ENCODE peak calls at places on chromosomes 12 and 14, in six cellular contexts. O is GM23338, K is A549, D is PC-3, A is OCI-LY7, Y is heart right ventricle. F is an unnamed sample. For H3K4me1, the result is how much of the 10 kb centered on the place peaks cover.

GRCh38 chr14:39946796-39947195 is 514.6 kb upstream of the FBXO33 start:
- DNase-seq in A (no peak), K (peak), Y (no peak), D (peak), O (peak), F (no peak)

GRCh38 chr12:64810831-64811230 is 13.6 kb upstream of the TBC1D30 start:
- DNase-seq in A (no peak), Y (no peak), O (no peak), K (peak), D (peak), F (peak)

GRCh38 chr12:112530941-112531340 is 112.2 kb downstream of the PTPN11 start:
- DNase-seq in K (no peak), Y (no peak), O (no peak), A (no peak), D (no peak), F (no peak)

GRCh38 chr14:38623661-38624060 is 367.8 kb upstream of the CLEC14A start:
- DNase-seq in D (peak), Y (no peak), O (no peak), A (no peak), K (no peak), F (no peak)

GRCh38 chr14:68978550-68978911 is 571 bp downstream of the ACTN1 start:
- DNase-seq in A (no peak), O (peak), K (no peak), D (peak), Y (peak), F (peak)

GRCh38 chr12:78118486-78118885 is 287.8 kb downstream of the NAV3 start:
- DNase-seq in D (no peak), A (no peak), Y (no peak), O (no peak), K (no peak), F (no peak)

GRCh38 chr12:79255326-79255725 is 390.8 kb downstream of the SYT1 start:
- DNase-seq in O (no peak), D (peak), K (no peak), Y (no peak), A (no peak), F (no peak)

GRCh38 chr14:101449114-101449513 is 112.2 kb upstream of the DIO3 start:
- DNase-seq in Y (no peak), O (no peak), A (peak), K (no peak), D (no peak), F (no peak)

GRCh38 chr14:68563256-68564131 is 229.4 kb downstream of the ZFP36L1 start:
- DNase-seq in O (peak), Y (no peak), D (peak), A (no peak), K (no peak), F (no peak)

GRCh38 chr14:103483600-103483999 is 39.0 kb downstream of the CKB start:
- DNase-seq in O (no peak), A (no peak), Y (no peak), D (peak), K (no peak), F (peak)

GRCh38 chr12:20000229-20000869 is 368.0 kb upstream of the PDE3A start:
- DNase-seq in D (no peak), O (peak), A (no peak), K (no peak), Y (no peak), F (no peak)

GRCh38 chr12:62659457-62660295 is 193.1 kb downstream of the MON2 start:
- DNase-seq in Y (no peak), O (peak), D (no peak), K (no peak), A (no peak), F (no peak)

GRCh38 chr14:100285021-100285912 is 21.0 kb downstream of the SLC25A29 start:
- DNase-seq in K (peak), O (peak), D (peak), Y (peak), A (peak), F (peak)

GRCh38 chr14:100282766-100283419 is 23.4 kb downstream of the SLC25A29 start:
- DNase-seq in O (no peak), Y (no peak), D (no peak), K (no peak), A (no peak), F (no peak)

GRCh38 chr14:100282083-100282350 is 24.2 kb downstream of the SLC25A29 start:
- DNase-seq in Y (no peak), O (no peak), K (no peak), D (no peak), A (no peak), F (no peak)

GRCh38 chr14:100285913-100286400 is 20.3 kb downstream of the SLC25A29 start:
- DNase-seq in D (no peak), A (no peak), K (no peak), Y (no peak), O (no peak), F (no peak)

GRCh38 chr14:100283984-100284881 is 22.0 kb downstream of the SLC25A29 start:
- DNase-seq in D (no peak), A (no peak), Y (no peak), O (peak), K (no peak), F (no peak)
- H3K4me3 ChIP-seq in D (peak), A (no peak), Y (peak), O (peak), K (peak), F (no peak)

GRCh38 chr14:28774764-28775738 is 8.5 kb downstream of the FOXG1 start:
- DNase-seq in A (no peak), O (no peak), D (no peak), K (no peak), Y (no peak), F (no peak)

GRCh38 chr14:28776482-28777266 is 10.1 kb downstream of the FOXG1 start:
- DNase-seq in O (no peak), A (no peak), K (no peak), D (no peak), Y (no peak), F (no peak)

GRCh38 chr14:28773176-28773575 is 6.6 kb downstream of the FOXG1 start:
- DNase-seq in Y (no peak), O (no peak), D (no peak), K (no peak), A (no peak), F (no peak)

GRCh38 chr14:28772613-28773012 is 6.0 kb downstream of the FOXG1 start:
- DNase-seq in D (no peak), Y (no peak), A (no peak), K (no peak), O (no peak), F (no peak)

DNA sequence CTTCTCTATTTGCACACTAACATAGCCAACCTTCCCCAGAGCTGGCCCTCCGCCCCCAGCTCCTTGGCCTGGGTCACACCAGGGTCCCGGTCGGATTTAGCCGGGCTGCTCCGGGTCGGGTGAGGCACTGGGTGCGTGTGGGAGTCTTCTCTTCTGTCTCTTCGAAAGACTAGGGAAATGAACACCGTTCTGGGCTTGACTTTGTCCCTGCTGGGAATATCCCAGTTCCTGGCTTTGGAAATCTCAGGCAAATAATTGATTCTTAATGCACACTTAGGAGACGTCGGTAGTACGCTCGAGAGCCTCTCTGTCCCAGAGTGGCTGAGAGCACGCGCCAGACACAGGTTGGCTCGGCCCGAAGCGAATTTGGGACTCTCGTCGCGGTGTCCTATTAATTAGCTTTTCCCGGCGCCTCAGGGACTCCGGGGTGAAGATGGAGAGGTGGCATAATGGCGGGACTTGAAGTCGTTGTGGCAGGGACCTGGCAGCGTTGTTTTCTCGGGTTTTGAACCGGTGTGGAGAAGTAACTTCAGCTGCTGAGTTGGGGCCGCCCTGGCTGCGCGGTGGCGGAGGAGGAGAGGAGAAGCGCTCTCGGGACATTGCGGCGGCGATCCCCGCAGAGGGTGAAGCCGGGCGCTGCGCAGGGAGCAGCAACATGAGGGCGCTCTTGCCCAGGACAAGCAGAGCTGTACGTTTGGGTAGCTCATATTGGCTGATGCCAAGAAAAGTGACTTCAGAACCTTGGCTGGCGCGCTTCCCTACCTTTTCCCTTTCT is 7.5 kb downstream of the FOXG1 start:
- DNase-seq in K (peak), O (peak), Y (no peak), A (no peak), D (no peak), F (no peak)
- TF ChIP-seq CTCF in K (no peak), O (peak), Y (no peak), A (no peak), D (no peak), F (no peak)

GRCh38 chr12:55712154-55712553 is 3.7 kb upstream of the BLOC1S1 start:
- DNase-seq in K (no peak), O (no peak), A (no peak), Y (peak), D (no peak), F (no peak)
- H3K4me1 ChIP-seq in K (under half), O (under half), A (under half), Y (under half), D (under half), F (under half)

GRCh38 chr12:15534322-15534721 is 212.0 kb downstream of the PTPRO start:
- DNase-seq in K (no peak), O (no peak), A (peak), D (no peak), Y (no peak), F (no peak)
- H3K4me3 ChIP-seq in K (no peak), O (no peak), A (peak), D (no peak), Y (no peak), F (no peak)

GRCh38 chr14:93114713-93115068 is 1.0 kb downstream of the ITPK1 start:
- DNase-seq in D (no peak), O (peak), A (peak), K (no peak), Y (no peak), F (no peak)

GRCh38 chr14:93115920-93116675 is at the start of gene ITPK1:
- DNase-seq in Y (peak), O (peak), A (peak), D (peak), K (peak), F (no peak)

GRCh38 chr14:93114068-93114710 is 1.5 kb downstream of the ITPK1 start:
- DNase-seq in A (peak), Y (no peak), O (peak), D (peak), K (no peak), F (no peak)

GRCh38 chr14:93116676-93117200 is 1.0 kb upstream of the ITPK1 start:
- DNase-seq in K (no peak), Y (no peak), A (no peak), O (no peak), D (no peak), F (no peak)

DNA sequence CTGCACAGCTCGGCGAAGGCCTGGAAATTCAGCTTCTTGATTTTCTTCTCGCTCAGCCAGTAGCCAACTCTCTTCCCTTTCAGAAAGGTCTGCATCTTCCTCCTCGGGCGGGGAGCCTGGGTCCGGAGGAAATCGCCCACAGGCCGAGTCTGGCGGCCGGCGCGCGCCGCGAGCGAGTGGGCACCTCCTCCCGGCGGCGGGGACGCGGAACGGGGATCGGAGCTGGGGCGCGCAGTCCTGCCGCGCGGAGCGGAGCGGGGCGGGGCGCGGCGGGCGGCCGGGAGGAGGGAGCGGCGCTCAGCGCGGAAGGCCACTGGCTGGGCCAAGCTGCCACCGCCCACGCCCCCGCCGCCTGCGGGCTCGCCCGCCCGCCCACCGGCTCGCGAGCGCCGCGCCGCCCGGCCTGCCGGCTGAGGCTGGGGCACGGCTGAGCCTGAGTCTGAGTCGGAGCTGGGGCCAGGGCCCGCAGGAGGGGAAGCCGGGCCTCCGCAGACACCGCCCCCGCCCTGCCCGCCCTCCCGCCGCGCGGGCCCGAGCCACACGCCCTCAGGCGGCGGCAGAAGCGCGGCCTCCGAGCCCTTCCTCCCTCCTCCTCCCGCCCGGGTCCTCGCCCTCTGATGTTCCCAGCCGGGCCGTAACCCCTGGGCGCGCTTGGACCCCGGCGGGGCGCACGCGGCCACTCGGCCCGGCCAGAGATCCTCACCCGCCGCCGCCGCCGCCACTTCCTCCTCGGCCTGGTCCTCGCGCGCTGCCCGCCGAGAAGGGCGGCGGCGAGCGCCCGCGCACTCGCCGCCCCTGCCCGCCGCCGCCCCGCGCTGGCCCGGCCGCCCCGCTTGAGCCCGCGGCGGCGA is 431 bp downstream of the ITPK1 start:
- DNase-seq in D (peak), O (peak), A (peak), Y (peak), K (peak), F (peak)
- TF ChIP-seq CTCF in D (no peak), O (no peak), A (no peak), Y (no peak), K (no peak), F (no peak)

GRCh38 chr12:121799175-121799841 is 4.5 kb upstream of the SETD1B start:
- DNase-seq in D (peak), Y (peak), O (peak), A (peak), K (peak), F (no peak)
- H3K4me1 ChIP-seq in D (half or more), Y (half or more), O (under half), A (half or more), K (half or more), F (under half)

DNA sequence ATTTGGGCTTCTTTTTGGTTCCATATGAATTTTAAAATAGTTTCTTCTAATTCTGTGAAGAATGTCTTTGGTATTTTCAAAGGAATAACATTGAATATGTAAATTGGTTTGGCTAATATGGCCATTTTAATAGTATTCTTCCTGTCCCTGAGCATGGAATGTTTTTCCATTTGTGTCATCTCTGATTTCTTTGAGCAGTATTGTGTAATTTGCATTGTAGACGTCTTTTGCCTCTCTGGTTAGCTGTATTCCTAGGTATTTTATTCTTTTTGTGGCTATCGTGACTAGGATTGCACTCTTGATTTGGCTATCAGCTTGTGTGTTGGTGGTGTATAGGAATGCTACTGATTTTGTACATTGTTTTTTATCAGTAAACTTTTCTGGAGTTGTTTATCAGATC is 601.9 kb downstream of the SNAPC1 start:
- DNase-seq in D (no peak), A (no peak), K (no peak), O (no peak), Y (no peak), F (no peak)
- H3K4me3 ChIP-seq in D (no peak), A (no peak), K (no peak), O (no peak), Y (no peak), F (no peak)

DNA sequence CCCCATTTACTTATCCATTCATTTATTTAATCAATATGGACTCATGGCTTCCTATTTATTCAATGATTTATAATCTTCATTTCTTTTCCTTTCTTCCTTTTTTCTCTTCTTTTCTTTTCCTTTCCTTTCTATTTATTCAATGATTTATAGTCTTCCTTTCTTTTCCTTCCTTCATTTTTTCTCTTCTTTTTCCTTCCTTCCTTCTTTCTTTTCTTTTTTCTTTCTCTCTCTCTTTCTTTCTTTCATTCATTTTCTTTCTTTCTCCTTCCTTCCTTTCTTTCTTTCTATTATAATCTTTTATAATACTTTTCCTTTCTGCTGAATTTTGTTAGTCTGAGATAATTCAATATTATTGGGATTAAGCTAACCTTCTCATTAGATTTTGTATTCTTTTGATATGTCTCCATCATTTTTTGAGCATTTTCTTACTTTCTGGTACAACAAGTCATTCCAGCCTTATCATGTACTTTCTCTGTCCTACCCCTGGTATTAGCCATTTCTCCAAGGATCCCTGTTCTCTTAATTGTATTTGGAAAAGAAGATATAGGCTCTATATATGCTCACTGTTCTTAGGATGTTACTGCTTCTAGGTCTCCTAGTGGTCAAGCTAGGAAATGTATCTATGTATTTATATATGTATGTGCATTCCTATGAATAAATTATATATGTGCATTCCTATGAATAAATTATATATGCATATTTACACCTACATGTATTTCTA is 12.1 kb downstream of the LACRT start:
- DNase-seq in O (peak), K (peak), D (peak), Y (no peak), A (no peak), F (no peak)
- TF ChIP-seq CTCF in O (peak), K (no peak), D (peak), Y (no peak), A (peak), F (peak)

GRCh38 chr14:22547948-22548750 is 40.9 kb downstream of the DAD1 start:
- DNase-seq in A (no peak), O (no peak), Y (no peak), K (no peak), D (no peak), F (no peak)

GRCh38 chr14:22547309-22547947 is 41.6 kb downstream of the DAD1 start:
- DNase-seq in Y (peak), D (no peak), K (no peak), O (no peak), A (no peak), F (no peak)

GRCh38 chr14:22549981-22550670 is 38.9 kb downstream of the DAD1 start:
- DNase-seq in Y (no peak), A (peak), K (no peak), O (peak), D (peak), F (no peak)

GRCh38 chr14:22551597-22551982 is 37.4 kb downstream of the DAD1 start:
- DNase-seq in Y (no peak), K (no peak), O (no peak), D (peak), A (no peak), F (no peak)

DNA sequence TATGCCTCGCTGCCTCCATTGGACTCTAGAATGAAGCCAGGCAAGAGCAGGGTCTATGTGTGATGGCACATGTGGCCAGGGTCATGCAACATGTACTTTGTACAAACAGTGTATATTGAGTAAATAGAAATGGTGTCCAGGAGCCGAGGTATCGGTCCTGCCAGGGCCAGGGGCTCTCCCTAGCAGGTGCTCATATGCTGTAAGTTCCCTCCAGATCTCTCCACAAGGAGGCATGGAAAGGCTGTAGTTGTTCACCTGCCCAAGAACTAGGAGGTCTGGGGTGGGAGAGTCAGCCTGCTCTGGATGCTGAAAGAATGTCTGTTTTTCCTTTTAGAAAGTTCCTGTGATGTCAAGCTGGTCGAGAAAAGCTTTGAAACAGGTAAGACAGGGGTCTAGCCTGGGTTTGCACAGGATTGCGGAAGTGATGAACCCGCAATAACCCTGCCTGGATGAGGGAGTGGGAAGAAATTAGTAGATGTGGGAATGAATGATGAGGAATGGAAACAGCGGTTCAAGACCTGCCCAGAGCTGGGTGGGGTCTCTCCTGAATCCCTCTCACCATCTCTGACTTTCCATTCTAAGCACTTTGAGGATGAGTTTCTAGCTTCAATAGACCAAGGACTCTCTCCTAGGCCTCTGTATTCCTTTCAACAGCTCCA is 39.6 kb downstream of the DAD1 start:
- DNase-seq in A (no peak), K (no peak), O (no peak), Y (no peak), D (no peak), F (no peak)
- H3K4me1 ChIP-seq in A (half or more), K (under half), O (half or more), Y (under half), D (half or more), F (under half)